ENCODE peak calls at places on chromosomes 1 and 21, in five cellular contexts. L is iris pigment epithelial cell; C is stimulated activated CD4-positive, alpha-beta T cell treated with anti-CD3 and anti-CD28 coated beads, TNF-alpha, amount 100 ng/mL, for 4 hours; P is NCI-H2081; F is NCI-H1694. J is an unnamed sample.

GRCh38 chr1:117061986-117062415 is 1.9 kb downstream of the TTF2 start:
- DNase-seq in L (peak), C (no peak), P (no peak), F (no peak), J (no peak)

GRCh38 chr1:154304664-154305337 is 16.1 kb upstream of the AQP10 start:
- DNase-seq in L (peak), C (no peak), P (no peak), F (no peak), J (no peak)

GRCh38 chr21:45291613-45292398 is 4.1 kb upstream of the POFUT2 start:
- DNase-seq in L (no peak), C (no peak), P (no peak), F (no peak), J (no peak)

GRCh38 chr1:42931911-42932422 is 26.7 kb downstream of the SLC2A1 start:
- DNase-seq in L (no peak), C (peak), P (no peak), F (no peak), J (peak)

GRCh38 chr1:228150021-228150457 is 309 bp downstream of the GJC2 start:
- DNase-seq in L (no peak), C (no peak), P (no peak), F (no peak), J (no peak)

GRCh38 chr1:162364498-162364897 is 12.2 kb downstream of the SPATA46 start:
- DNase-seq in L (no peak), C (no peak), P (no peak), F (no peak), J (no peak)

GRCh38 chr1:31587720-31588423 is 11.6 kb downstream of the TINAGL1 start:
- DNase-seq in L (no peak), C (peak), P (peak), F (peak), J (peak)

GRCh38 chr1:185996211-185996610 is 262.0 kb downstream of the HMCN1 start:
- DNase-seq in L (peak), C (no peak), P (no peak), F (no peak), J (no peak)

GRCh38 chr1:241610056-241610815 is 29.9 kb downstream of the CHML start:
- DNase-seq in L (peak), C (no peak), P (peak), F (peak), J (no peak)